ENCODE peak calls at places on chromosomes 12 and 14, in nine cellular contexts. A is stimulated activated CD4-positive, alpha-beta T cell treated with anti-CD3 and anti-CD28 coated beads, Interleukin-4, amount 100 ng/mL, for 48 hours; J is posterior cingulate gyrus; W is endothelial cell; E is uterus; B is T-cell; O is left ventricle myocardium superior; Z is NCI-H1930; Q is Jurkat, Clone E6-1. V is an unnamed sample.

GRCh38 chr12:55693323-55694187 is 14.1 kb downstream of the ITGA7 start:
- DNase-seq in A (no peak), J (no peak), W (no peak), E (no peak), B (no peak), O (no peak), Z (no peak), Q (no peak), V (peak)

GRCh38 chr14:86221000-86221399 is 691.1 kb downstream of the FLRT2 start:
- DNase-seq in A (no peak), J (no peak), W (no peak), E (no peak), B (no peak), O (no peak), Z (no peak), Q (no peak), V (no peak)

GRCh38 chr14:100062602-100063001 is 2.6 kb upstream of the EVL start:
- DNase-seq in A (no peak), J (no peak), W (no peak), E (no peak), B (no peak), O (no peak), Z (no peak), Q (no peak), V (no peak)

GRCh38 chr12:64181504-64182291 is 40.4 kb downstream of the KICS2 start:
- DNase-seq in A (peak), J (peak), W (peak), E (peak), B (no peak), O (no peak), Z (no peak), Q (no peak), V (peak)

GRCh38 chr14:73776194-73776537 is 62.0 kb upstream of the PNMA1 start:
- DNase-seq in A (no peak), J (no peak), W (no peak), E (no peak), B (no peak), O (no peak), Z (no peak), Q (no peak), V (no peak)

GRCh38 chr14:70707138-70708038 is 65.7 kb downstream of the TTC9 start:
- DNase-seq in A (peak), J (no peak), W (no peak), E (no peak), B (no peak), O (no peak), Z (no peak), Q (no peak), V (peak)

GRCh38 chr14:106506901-106507305 is 980.5 kb downstream of the TMEM121 start:
- DNase-seq in A (peak), J (no peak), W (no peak), E (no peak), B (peak), O (no peak), Z (no peak), Q (peak), V (no peak)

GRCh38 chr12:24780969-24781368 is 167.9 kb downstream of the BCAT1 start:
- DNase-seq in A (no peak), J (no peak), W (no peak), E (no peak), B (no peak), O (no peak), Z (no peak), Q (peak), V (no peak)

GRCh38 chr14:64279719-64280668 is 14.2 kb downstream of the ESR2 start:
- DNase-seq in A (peak), J (no peak), W (no peak), E (no peak), B (no peak), O (no peak), Z (no peak), Q (no peak), V (no peak)

GRCh38 chr12:105561981-105562726 is 231.7 kb downstream of the C12orf75 start:
- DNase-seq in A (no peak), J (no peak), W (no peak), E (peak), B (no peak), O (peak), Z (no peak), Q (no peak), V (peak)

GRCh38 chr12:132438726-132439125 is 51.2 kb upstream of the FBRSL1 start:
- DNase-seq in A (no peak), J (no peak), W (no peak), E (no peak), B (no peak), O (no peak), Z (no peak), Q (no peak), V (no peak)

GRCh38 chr14:52063107-52063506 is 5.8 kb downstream of the NID2 start:
- DNase-seq in A (no peak), J (no peak), W (no peak), E (peak), B (no peak), O (peak), Z (no peak), Q (no peak), V (no peak)

GRCh38 chr14:103483600-103483999 is 39.0 kb downstream of the CKB start:
- DNase-seq in A (no peak), J (no peak), W (no peak), E (no peak), B (no peak), O (no peak), Z (no peak), Q (no peak), V (no peak)

GRCh38 chr12:54329756-54330155 is 4.8 kb downstream of the COPZ1 start:
- DNase-seq in A (no peak), J (no peak), W (no peak), E (no peak), B (no peak), O (no peak), Z (no peak), Q (no peak), V (no peak)

GRCh38 chr14:94969766-94970165 is 187.6 kb downstream of the DICER1 start:
- DNase-seq in A (no peak), J (no peak), W (no peak), E (no peak), B (no peak), O (no peak), Z (no peak), Q (no peak), V (no peak)

GRCh38 chr14:68734231-68734732 is 58.6 kb downstream of the ZFP36L1 start:
- DNase-seq in A (no peak), J (no peak), W (no peak), E (no peak), B (peak), O (no peak), Z (no peak), Q (peak), V (no peak)

GRCh38 chr12:116319851-116320621 is 42.5 kb upstream of the MED13L start:
- DNase-seq in A (peak), J (no peak), W (no peak), E (peak), B (no peak), O (peak), Z (no peak), Q (no peak), V (peak)

GRCh38 chr14:21050597-21050996 is 7.0 kb upstream of the RNASE8 start:
- DNase-seq in A (no peak), J (no peak), W (no peak), E (no peak), B (no peak), O (no peak), Z (no peak), Q (no peak), V (no peak)

GRCh38 chr12:114447274-114447716 is 41.4 kb upstream of the TBX5 start:
- DNase-seq in A (no peak), J (no peak), W (no peak), E (no peak), B (no peak), O (peak), Z (no peak), Q (no peak), V (no peak)

GRCh38 chr12:67663121-67663520 is 14.6 kb downstream of the DYRK2 start:
- DNase-seq in A (no peak), J (no peak), W (no peak), E (no peak), B (no peak), O (no peak), Z (no peak), Q (no peak), V (no peak)